ENCODE peak calls at places on chromosomes 12 and 14, in six cellular contexts. One of them, this sample, is unnamed.

GRCh38 chr14:51616724-51617409 is 34.8 kb upstream of the FRMD6 start:
- DNase-seq in T-cell: no peak
- DNase-seq in anterior cingulate cortex: no peak
- DNase-seq in EL: peak; percentile 97
- DNase-seq in dermis blood vessel endothelial cell: peak; percentile 92
- DNase-seq in myocyte: peak; percentile 60
- DNase-seq in this sample: no peak

GRCh38 chr14:71130491-71131179 is 223.4 kb downstream of the PCNX1 start:
- DNase-seq in anterior cingulate cortex: no peak
- DNase-seq in EL: peak; percentile 85
- DNase-seq in myocyte: no peak
- DNase-seq in dermis blood vessel endothelial cell: peak; percentile 73
- DNase-seq in T-cell: no peak
- DNase-seq in this sample: no peak

GRCh38 chr14:57982161-57982560 is 116.3 kb upstream of the SLC35F4 start:
- DNase-seq in anterior cingulate cortex: no peak
- DNase-seq in myocyte: no peak
- DNase-seq in T-cell: no peak
- DNase-seq in dermis blood vessel endothelial cell: no peak
- DNase-seq in EL: peak; percentile 6
- DNase-seq in this sample: no peak

GRCh38 chr12:94615284-94616216 is 34.8 kb downstream of the TMCC3 start:
- DNase-seq in anterior cingulate cortex: no peak
- DNase-seq in dermis blood vessel endothelial cell: peak; percentile 75
- DNase-seq in T-cell: no peak
- DNase-seq in EL: peak; percentile 54
- DNase-seq in myocyte: peak; percentile 97
- DNase-seq in this sample: no peak

GRCh38 chr14:94644102-94644535 is 31.9 kb downstream of the SERPINA3 start:
- DNase-seq in EL: no peak
- DNase-seq in anterior cingulate cortex: no peak
- DNase-seq in myocyte: no peak
- DNase-seq in dermis blood vessel endothelial cell: no peak
- DNase-seq in T-cell: no peak
- DNase-seq in this sample: no peak

GRCh38 chr12:51961834-51962233 is 10.3 kb downstream of the ACVR1B start:
- DNase-seq in dermis blood vessel endothelial cell: no peak
- DNase-seq in anterior cingulate cortex: no peak
- DNase-seq in T-cell: no peak
- DNase-seq in EL: no peak
- DNase-seq in myocyte: no peak
- DNase-seq in this sample: no peak

GRCh38 chr12:23361971-23362370 is 587.5 kb downstream of the SOX5 start:
- DNase-seq in dermis blood vessel endothelial cell: no peak
- DNase-seq in T-cell: no peak
- DNase-seq in myocyte: no peak
- DNase-seq in EL: no peak
- DNase-seq in anterior cingulate cortex: no peak
- DNase-seq in this sample: no peak

GRCh38 chr12:24463392-24463791 is 485.5 kb downstream of the BCAT1 start:
- DNase-seq in dermis blood vessel endothelial cell: no peak
- DNase-seq in anterior cingulate cortex: no peak
- DNase-seq in myocyte: no peak
- DNase-seq in T-cell: no peak
- DNase-seq in EL: no peak
- DNase-seq in this sample: no peak

GRCh38 chr14:101980700-101981099 is 16.3 kb downstream of the DYNC1H1 start:
- DNase-seq in T-cell: no peak
- DNase-seq in anterior cingulate cortex: no peak
- DNase-seq in myocyte: peak; percentile 93
- DNase-seq in dermis blood vessel endothelial cell: peak; percentile 96
- DNase-seq in EL: peak; percentile 100
- DNase-seq in this sample: no peak

This sample was measured in CD4-positive, CD25-positive, alpha-beta regulatory T cell.